ENCODE peak calls at places on chromosomes 2 and 18, in four cellular contexts. B is HepG2, Y is SK-N-SH, A is K562. R is an unnamed sample.

GRCh38 chr2:216583157-216583556 is 50.1 kb upstream of the IGFBP2 start:
- DNase-seq in B (no peak), Y (no peak), A (no peak), R (no peak)

GRCh38 chr18:40019797-40020392 is 1935.1 kb upstream of the PIK3C3 start:
- DNase-seq in Y (no peak), A (no peak), B (no peak), R (no peak)

GRCh38 chr2:96254592-96254991 is 11.2 kb downstream of the TMEM127 start:
- DNase-seq in B (no peak), A (no peak), Y (no peak), R (no peak)

GRCh38 chr2:227724394-227725039 is at the start of gene SCYGR6:
- DNase-seq in B (no peak), Y (no peak), A (no peak), R (no peak)

GRCh38 chr2:112869258-112869842 is 32.8 kb upstream of the IL1B start:
- DNase-seq in B (no peak), Y (no peak), A (peak; percentile 45), R (no peak)

GRCh38 chr2:127701651-127702394 is 526 bp downstream of the SFT2D3 start:
- DNase-seq in B (peak; percentile 71), A (peak; percentile 57), Y (peak; percentile 87), R (peak; percentile 73)

GRCh38 chr2:96142217-96143113 is 2.8 kb downstream of the DUSP2 start:
- DNase-seq in B (peak; percentile 22), A (peak; percentile 77), Y (no peak), R (peak; percentile 61)

GRCh38 chr18:61236476-61237057 is 96.7 kb upstream of the CDH20 start:
- DNase-seq in A (no peak), B (no peak), Y (no peak), R (no peak)

GRCh38 chr2:168246072-168246482 is 1.3 kb downstream of the STK39 start:
- DNase-seq in Y (peak; percentile 20), B (no peak), A (no peak), R (no peak)

GRCh38 chr2:47420214-47420613 is 17.3 kb downstream of the MSH2 start:
- DNase-seq in A (no peak), B (no peak), Y (no peak), R (no peak)

GRCh38 chr18:49597152-49597551 is 35.3 kb downstream of the LIPG start:
- DNase-seq in A (no peak), B (no peak), Y (no peak), R (no peak)

GRCh38 chr2:27097341-27097740 is 10.8 kb downstream of the KHK start:
- DNase-seq in Y (no peak), A (no peak), B (no peak), R (no peak)

GRCh38 chr2:176413786-176414185 is 144.5 kb downstream of the MTX2 start:
- DNase-seq in A (no peak), B (no peak), Y (no peak), R (no peak)

GRCh38 chr2:67515538-67515937 is 118.4 kb downstream of the ETAA1 start:
- DNase-seq in A (no peak), Y (no peak), B (no peak), R (no peak)

GRCh38 chr2:181586569-181587076 is 70.3 kb downstream of the CERKL start:
- DNase-seq in A (no peak), Y (no peak), B (no peak), R (no peak)

GRCh38 chr2:48347712-48348111 is 182.2 kb upstream of the STON1 start:
- DNase-seq in A (no peak), B (peak; percentile 21), Y (peak; percentile 16), R (no peak)

GRCh38 chr2:7846607-7847006 is 835.2 kb upstream of the ID2 start:
- DNase-seq in Y (no peak), A (no peak), B (no peak), R (no peak)

GRCh38 chr2:202681688-202682205 is 47.0 kb downstream of the FAM117B start:
- DNase-seq in Y (no peak), B (no peak), A (no peak), R (no peak)

GRCh38 chr2:214006601-214007000 is 404.3 kb upstream of the VWC2L start:
- DNase-seq in B (no peak), Y (no peak), A (no peak), R (no peak)

GRCh38 chr2:46122318-46122970 is 174.8 kb upstream of the EPAS1 start:
- DNase-seq in Y (no peak), B (no peak), A (no peak), R (no peak)

GRCh38 chr18:61893304-61893970 is 630 bp upstream of the RNF152 start:
- DNase-seq in A (peak; percentile 39), Y (peak; percentile 94), B (no peak), R (peak; percentile 48)

GRCh38 chr2:705971-706511 is 28.8 kb upstream of the TMEM18 start:
- DNase-seq in A (no peak), B (no peak), Y (no peak), R (no peak)

GRCh38 chr2:241620419-241620769 is 16.6 kb downstream of the THAP4 start:
- DNase-seq in Y (no peak), A (no peak), B (no peak), R (no peak)

GRCh38 chr2:133968446-133968845 is 285.4 kb upstream of the MGAT5 start:
- DNase-seq in B (no peak), Y (no peak), A (no peak), R (no peak)

GRCh38 chr2:235570256-235570655 is 76.4 kb downstream of the AGAP1 start:
- DNase-seq in A (no peak), Y (no peak), B (peak; percentile 28), R (no peak)

DNA sequence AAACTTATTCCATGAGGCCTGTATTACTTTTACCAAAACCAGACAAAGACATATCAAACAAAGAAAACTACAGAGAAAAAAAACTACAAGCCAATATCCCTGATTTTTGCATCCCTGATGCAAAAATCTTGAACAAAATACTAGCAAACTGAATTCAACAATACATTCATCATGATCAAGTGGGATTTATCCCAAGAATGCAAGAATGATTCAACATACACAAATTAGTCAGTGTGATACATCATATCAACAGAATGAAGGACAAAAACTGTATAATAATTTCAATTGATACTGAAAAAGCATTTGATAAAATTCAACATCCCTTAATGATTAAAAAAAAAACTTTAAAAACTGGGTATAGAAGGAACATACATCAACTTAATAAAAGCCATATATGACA is 106.8 kb downstream of the SLC39A10 start:
- DNase-seq in B (no peak), Y (no peak), A (no peak), R (no peak)
- TF ChIP-seq FOXJ3 in B (no peak), Y (no peak), A (no peak), R (no peak)

GRCh38 chr18:37665346-37665745 is 99.7 kb upstream of the CELF4 start:
- DNase-seq in B (no peak), A (no peak), Y (no peak), R (no peak)
- TF ChIP-seq FOXJ3 in B (no peak), A (no peak), Y (no peak), R (no peak)

GRCh38 chr18:37779220-37779619 is 213.6 kb upstream of the CELF4 start:
- DNase-seq in Y (no peak), A (no peak), B (no peak), R (no peak)

GRCh38 chr18:37783771-37784170 is 218.2 kb upstream of the CELF4 start:
- DNase-seq in B (no peak), Y (no peak), A (no peak), R (no peak)

DNA sequence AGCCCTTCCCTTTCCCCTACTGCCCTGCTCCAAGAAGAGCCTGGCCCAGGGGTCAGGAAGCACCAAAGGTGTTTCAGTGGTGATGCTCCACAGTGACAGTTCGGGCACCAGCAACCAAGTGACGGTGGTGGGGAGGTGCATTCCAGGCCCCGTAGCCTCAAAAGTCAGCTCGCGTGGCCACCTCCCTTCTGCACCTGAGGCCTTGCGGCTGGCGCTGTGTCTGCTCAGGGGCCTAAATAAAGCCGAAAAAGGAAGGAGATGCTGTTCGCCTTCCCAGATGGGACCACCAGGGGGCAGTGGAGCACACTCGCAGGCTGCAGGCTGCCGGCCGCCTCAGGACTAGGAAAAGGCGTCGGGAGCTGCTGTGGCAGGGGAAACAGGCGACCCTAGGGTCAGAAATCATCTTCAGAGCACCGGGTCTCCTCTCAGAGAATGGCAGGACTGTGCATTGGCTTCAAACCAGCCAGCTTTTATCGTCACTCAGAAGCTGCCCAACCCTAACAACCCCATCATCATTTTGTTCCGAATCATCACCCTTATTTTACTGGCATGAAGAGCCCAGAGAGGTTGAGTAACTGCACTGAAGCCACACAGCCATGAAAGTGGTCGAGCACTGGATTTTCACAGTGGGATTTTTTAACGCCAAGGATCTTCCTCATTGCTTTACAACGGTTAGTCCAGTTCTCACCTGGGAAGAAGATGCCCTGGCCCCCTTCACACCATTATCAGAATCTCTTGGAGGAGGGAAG is 213.0 kb upstream of the CELF4 start:
- DNase-seq in B (peak; percentile 37), Y (peak; percentile 78), A (peak; percentile 68), R (peak; percentile 93)
- TF ChIP-seq FOXJ3 in B (no peak), Y (no peak), A (no peak), R (no peak)

GRCh38 chr2:130954873-130955272 is 118.2 kb downstream of the ARHGEF4 start:
- DNase-seq in A (no peak), B (no peak), Y (no peak), R (no peak)

GRCh38 chr2:130947967-130948366 is 111.3 kb downstream of the ARHGEF4 start:
- DNase-seq in A (no peak), Y (no peak), B (no peak), R (no peak)

GRCh38 chr2:130951018-130951417 is 114.3 kb downstream of the ARHGEF4 start:
- DNase-seq in A (no peak), B (no peak), Y (no peak), R (no peak)

GRCh38 chr2:130949954-130950353 is 113.2 kb downstream of the ARHGEF4 start:
- DNase-seq in A (no peak), B (no peak), Y (no peak), R (no peak)
- TF ChIP-seq FOXJ3 in A (no peak), B (no peak), Y (no peak), R (no peak)

GRCh38 chr2:165202230-165202629 is 1.6 kb downstream of the SCN3A start:
- DNase-seq in B (no peak), A (no peak), Y (no peak), R (no peak)
- TF ChIP-seq FOXJ3 in B (no peak), A (no peak), Y (no peak), R (no peak)

DNA sequence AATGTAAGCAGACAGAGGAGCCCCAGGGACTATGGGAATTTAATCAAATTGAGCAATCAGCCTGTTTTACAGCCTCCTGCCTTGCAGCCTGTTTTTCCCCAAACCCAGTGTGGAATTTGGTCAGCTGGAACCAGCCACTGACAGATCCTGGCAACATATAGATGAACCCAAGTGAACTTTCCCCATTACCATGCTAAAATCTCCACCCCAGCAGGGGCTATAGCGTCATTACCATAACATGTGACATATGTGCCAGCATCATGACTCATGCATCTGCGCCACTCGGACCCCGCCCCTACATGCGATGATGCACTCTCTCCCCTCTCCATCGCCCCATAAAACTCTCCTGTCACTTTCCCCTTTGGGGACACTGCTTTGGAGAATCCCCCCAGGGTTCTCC is 17.2 kb upstream of the FEZ2 start:
- DNase-seq in B (no peak), A (peak; percentile 21), Y (peak; percentile 20), R (no peak)
- TF ChIP-seq FOXJ3 in B (no peak), A (no peak), Y (no peak), R (no peak)